ENCODE peak calls at places on chromosomes 12 and 14, in six cellular contexts. Y, P, Q, E, O and M are unnamed samples. For H3K4me1 and H3K9me3, the result is how much of the 10 kb centered on the place peaks cover.

GRCh38 chr14:93688239-93688666 is 100.0 kb downstream of the PRIMA1 start:
- DNase-seq in Y (no peak), P (no peak), Q (no peak), E (no peak), O (peak), M (no peak)

GRCh38 chr14:63362305-63362914 is 43.7 kb upstream of the GPHB5 start:
- DNase-seq in Y (no peak), P (no peak), Q (no peak), E (no peak), O (peak), M (peak)

GRCh38 chr12:51311389-51311788 is 12.6 kb downstream of the BIN2 start:
- DNase-seq in Y (no peak), P (no peak), Q (no peak), E (no peak), O (no peak), M (no peak)

GRCh38 chr12:67211029-67211428 is 58.1 kb upstream of the CAND1 start:
- DNase-seq in Y (no peak), P (no peak), Q (no peak), E (no peak), O (no peak), M (no peak)

GRCh38 chr12:68899251-68899771 is 33.7 kb downstream of the CPM start:
- DNase-seq in Y (peak), P (peak), Q (no peak), E (no peak), O (no peak), M (peak)

GRCh38 chr12:106144847-106145246 is 6.1 kb upstream of the NUAK1 start:
- DNase-seq in Y (no peak), P (no peak), Q (no peak), E (no peak), O (no peak), M (no peak)

GRCh38 chr12:57834086-57834876 is 12.2 kb downstream of the CTDSP2 start:
- DNase-seq in Y (no peak), P (no peak), Q (no peak), E (no peak), O (no peak), M (no peak)

GRCh38 chr12:24222968-24223367 is 273.5 kb upstream of the SOX5 start:
- DNase-seq in Y (no peak), P (no peak), Q (peak), E (no peak), O (no peak), M (no peak)

GRCh38 chr12:26429070-26429691 is 233.8 kb downstream of the SSPN start:
- DNase-seq in Y (no peak), P (no peak), Q (no peak), E (no peak), O (no peak), M (no peak)

GRCh38 chr14:72544615-72545387 is 349.1 kb downstream of the DPF3 start:
- DNase-seq in Y (no peak), P (no peak), Q (no peak), E (no peak), O (peak), M (no peak)

GRCh38 chr12:20963762-20964161 is 153.3 kb downstream of the SLCO1B3 start:
- DNase-seq in Y (peak), P (no peak), Q (no peak), E (no peak), O (no peak), M (no peak)

GRCh38 chr12:104958946-104959841 is 1.1 kb upstream of the SLC41A2 start:
- DNase-seq in Y (no peak), P (no peak), Q (peak), E (no peak), O (no peak), M (peak)

GRCh38 chr14:51614707-51615106 is 37.0 kb upstream of the FRMD6 start:
- DNase-seq in Y (no peak), P (no peak), Q (no peak), E (no peak), O (no peak), M (no peak)

GRCh38 chr12:1207276-1207675 is 216.3 kb downstream of the ERC1 start:
- DNase-seq in Y (no peak), P (no peak), Q (no peak), E (no peak), O (no peak), M (no peak)

GRCh38 chr14:31025335-31026075 is at the start of gene AP4S1:
- DNase-seq in Y (peak), P (peak), Q (peak), E (peak), O (peak), M (peak)

GRCh38 chr14:70121521-70121920 is 67.2 kb downstream of the SLC8A3 start:
- DNase-seq in Y (no peak), P (no peak), Q (no peak), E (no peak), O (peak), M (no peak)

GRCh38 chr12:12909228-12909994 is 18.0 kb downstream of the GPRC5A start:
- DNase-seq in Y (no peak), P (no peak), Q (no peak), E (no peak), O (no peak), M (no peak)

GRCh38 chr12:94589591-94590001 is 60.8 kb downstream of the TMCC3 start:
- DNase-seq in Y (no peak), P (no peak), Q (no peak), E (no peak), O (no peak), M (no peak)

GRCh38 chr12:109656681-109657262 is 56.9 kb upstream of the FAM222A start:
- DNase-seq in Y (no peak), P (no peak), Q (no peak), E (no peak), O (no peak), M (no peak)

GRCh38 chr12:59179231-59179630 is 258.9 kb upstream of the LRIG3 start:
- DNase-seq in Y (no peak), P (no peak), Q (no peak), E (no peak), O (no peak), M (no peak)

GRCh38 chr12:109840349-109841073 is 7.3 kb upstream of the TRPV4 start:
- DNase-seq in Y (no peak), P (no peak), Q (no peak), E (no peak), O (no peak), M (peak)

GRCh38 chr12:34598851-34599529 is 576.7 kb downstream of the ALG10 start:
- DNase-seq in Y (no peak), P (no peak), Q (no peak), E (no peak), O (no peak), M (no peak)

GRCh38 chr14:55752580-55753365 is 172.8 kb downstream of the KTN1 start:
- DNase-seq in Y (peak), P (peak), Q (peak), E (no peak), O (no peak), M (no peak)

GRCh38 chr12:58459191-58459590 is 461.1 kb downstream of the LRIG3 start:
- DNase-seq in Y (no peak), P (no peak), Q (no peak), E (no peak), O (no peak), M (no peak)

GRCh38 chr12:79850610-79851299 is 84.1 kb downstream of the PPP1R12A start:
- DNase-seq in Y (no peak), P (no peak), Q (no peak), E (no peak), O (no peak), M (no peak)

GRCh38 chr14:80239631-80240030 is 28.3 kb upstream of the DIO2 start:
- DNase-seq in Y (no peak), P (no peak), Q (no peak), E (no peak), O (no peak), M (no peak)

GRCh38 chr12:108640802-108641445 is 7.2 kb upstream of the SELPLG start:
- DNase-seq in Y (no peak), P (no peak), Q (no peak), E (peak), O (no peak), M (peak)
- H3K4me1 ChIP-seq in Y (under half), P (under half), Q (under half), E (under half), O (under half), M (under half)

DNA sequence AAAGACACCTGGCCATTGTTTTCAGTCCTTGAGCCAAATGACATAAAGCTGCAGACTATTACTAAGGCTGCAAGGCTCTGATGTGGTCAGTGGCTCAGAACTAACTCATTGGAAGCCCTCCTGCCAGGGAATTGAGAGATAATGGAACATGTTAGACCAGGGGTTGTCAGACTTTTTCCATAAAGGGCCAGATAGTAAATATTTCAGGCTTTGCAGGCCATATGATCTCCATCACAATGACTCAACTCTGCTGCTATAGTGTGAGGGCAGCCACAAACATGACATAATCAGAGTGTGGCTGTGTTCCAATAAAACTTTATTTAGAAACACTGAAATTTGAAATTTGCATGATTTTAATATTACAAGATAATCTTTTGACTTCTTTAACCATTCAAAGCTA is 140.3 kb downstream of the TMEM30B start:
- DNase-seq in Y (no peak), P (no peak), Q (no peak), E (no peak), O (no peak), M (no peak)
- H3K9me3 ChIP-seq in Y (under half), P (under half), Q (under half), E (under half), O (under half), M (under half)

DNA sequence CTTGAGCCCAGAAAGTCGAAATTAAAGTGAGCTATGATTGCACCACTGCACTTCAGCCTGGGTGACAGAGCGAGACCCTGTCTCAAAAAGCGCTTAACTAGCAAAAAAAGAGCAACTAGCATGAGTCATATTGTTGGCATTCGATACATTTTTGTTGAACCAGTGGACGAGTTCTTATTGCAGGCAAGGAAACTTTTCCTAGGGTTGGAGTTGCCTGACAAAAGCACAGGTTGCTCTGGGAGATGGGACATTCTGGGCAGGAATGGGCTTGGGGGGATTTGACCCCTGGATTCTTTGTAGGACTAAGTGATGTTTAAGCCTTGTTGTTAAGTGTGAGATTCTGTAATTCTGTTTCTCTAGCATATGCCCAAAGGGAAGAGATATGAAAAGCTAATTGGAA is 122.9 kb downstream of the SRGAP1 start:
- DNase-seq in Y (no peak), P (no peak), Q (peak), E (no peak), O (no peak), M (no peak)
- H3K4me3 ChIP-seq in Y (no peak), P (no peak), Q (no peak), E (no peak), O (no peak), M (no peak)

GRCh38 chr14:73797540-73797925 is 54.1 kb upstream of the PTGR2 start:
- DNase-seq in Y (no peak), P (no peak), Q (no peak), E (no peak), O (no peak), M (no peak)
- H3K4me1 ChIP-seq in Y (under half), P (under half), Q (under half), E (under half), O (under half), M (under half)